ENCODE peak calls at places on chromosome 13, in six cellular contexts. T, Q, V, N, I and O are unnamed samples.

GRCh38 chr13:29511439-29511814 is 84.1 kb downstream of the SLC7A1 start:
- DNase-seq in T (no peak), Q (no peak), V (no peak), N (no peak), I (no peak), O (no peak)

GRCh38 chr13:103287659-103288058 is 221.4 kb upstream of the SLC10A2 start:
- DNase-seq in T (no peak), Q (no peak), V (peak), N (peak), I (no peak), O (no peak)

GRCh38 chr13:63107163-63107935 is 1691.7 kb upstream of the PCDH20 start:
- DNase-seq in T (no peak), Q (no peak), V (peak), N (peak), I (no peak), O (no peak)

GRCh38 chr13:67100723-67101122 is 129.4 kb downstream of the PCDH9 start:
- DNase-seq in T (no peak), Q (no peak), V (peak), N (no peak), I (no peak), O (no peak)

GRCh38 chr13:24511019-24511823 is 1.4 kb downstream of the PARP4 start:
- DNase-seq in T (no peak), Q (no peak), V (peak), N (peak), I (peak), O (peak)

GRCh38 chr13:20716951-20717350 is 13.5 kb downstream of the IL17D start:
- DNase-seq in T (no peak), Q (no peak), V (no peak), N (no peak), I (no peak), O (no peak)

GRCh38 chr13:73088332-73088935 is 29.6 kb downstream of the KLF5 start:
- DNase-seq in T (no peak), Q (no peak), V (no peak), N (no peak), I (no peak), O (no peak)

GRCh38 chr13:87089391-87089790 is 581.8 kb upstream of the SLITRK5 start:
- DNase-seq in T (no peak), Q (no peak), V (peak), N (peak), I (no peak), O (no peak)

GRCh38 chr13:106083620-106084350 is 451.7 kb downstream of the EFNB2 start:
- DNase-seq in T (no peak), Q (no peak), V (peak), N (no peak), I (no peak), O (no peak)